ENCODE peak calls at places on chromosomes 1 and 21, in nine cellular contexts. L is lower lobe of right lung, V is AG04449, Z is foreskin fibroblast, E is pancreas, N is bronchial epithelial cell, Q is upper lobe of right lung, A is HFF-Myc, U is Caco-2. S is an unnamed sample.

GRCh38 chr1:168179411-168180147 is 817 bp downstream of the TIPRL start:
- DNase-seq in L (no peak), V (no peak), Z (no peak), E (no peak), N (peak), Q (no peak), A (no peak), U (no peak), S (peak)

GRCh38 chr1:151741516-151741915 is 20.2 kb downstream of the RIIAD1 start:
- DNase-seq in L (no peak), V (no peak), Z (no peak), E (no peak), N (no peak), Q (no peak), A (no peak), U (no peak), S (no peak)

GRCh38 chr1:12654004-12654567 is 10.2 kb downstream of the AADACL4 start:
- DNase-seq in L (no peak), V (no peak), Z (no peak), E (no peak), N (peak), Q (no peak), A (no peak), U (no peak), S (peak)

GRCh38 chr1:156623946-156624813 is 5.0 kb downstream of the HAPLN2 start:
- DNase-seq in L (peak), V (no peak), Z (no peak), E (no peak), N (no peak), Q (peak), A (no peak), U (peak), S (peak)

GRCh38 chr21:28136687-28137086 is 856.0 kb downstream of the LTN1 start:
- DNase-seq in L (no peak), V (no peak), Z (no peak), E (no peak), N (no peak), Q (no peak), A (no peak), U (no peak), S (no peak)

GRCh38 chr1:228365321-228366061 is 41.1 kb downstream of the TRIM11 start:
- DNase-seq in L (peak), V (no peak), Z (no peak), E (peak), N (no peak), Q (peak), A (no peak), U (peak), S (no peak)

GRCh38 chr1:17170571-17170970 is 34.4 kb upstream of the PADI1 start:
- DNase-seq in L (no peak), V (peak), Z (peak), E (no peak), N (no peak), Q (no peak), A (no peak), U (no peak), S (no peak)

GRCh38 chr1:207658408-207658807 is 13.5 kb downstream of the CR1L start:
- DNase-seq in L (no peak), V (no peak), Z (no peak), E (no peak), N (no peak), Q (no peak), A (no peak), U (no peak), S (no peak)

GRCh38 chr1:60765204-60765603 is 317.2 kb upstream of the NFIA start:
- DNase-seq in L (no peak), V (no peak), Z (peak), E (no peak), N (peak), Q (no peak), A (no peak), U (no peak), S (peak)

GRCh38 chr1:209157514-209158285 is 425.8 kb upstream of the CAMK1G start:
- DNase-seq in L (no peak), V (no peak), Z (no peak), E (no peak), N (no peak), Q (no peak), A (no peak), U (no peak), S (no peak)

GRCh38 chr1:1302006-1302430 is 5.7 kb downstream of the ACAP3 start:
- DNase-seq in L (no peak), V (no peak), Z (no peak), E (no peak), N (no peak), Q (no peak), A (no peak), U (no peak), S (no peak)

GRCh38 chr1:27153927-27154358 is 982 bp downstream of the SLC9A1 start:
- DNase-seq in L (no peak), V (no peak), Z (no peak), E (no peak), N (no peak), Q (no peak), A (no peak), U (peak), S (no peak)

GRCh38 chr1:182278144-182279054 is 113.2 kb downstream of the GLUL start:
- DNase-seq in L (no peak), V (no peak), Z (no peak), E (no peak), N (no peak), Q (no peak), A (no peak), U (no peak), S (no peak)

GRCh38 chr21:25818156-25818950 is 83.6 kb downstream of the GABPA start:
- DNase-seq in L (no peak), V (no peak), Z (no peak), E (no peak), N (no peak), Q (no peak), A (no peak), U (no peak), S (no peak)

GRCh38 chr1:234893725-234894630 is 234.7 kb downstream of the TOMM20 start:
- DNase-seq in L (no peak), V (no peak), Z (peak), E (peak), N (peak), Q (no peak), A (no peak), U (no peak), S (peak)

GRCh38 chr1:21869620-21870121 is 57.6 kb downstream of the LDLRAD2 start:
- DNase-seq in L (no peak), V (peak), Z (peak), E (peak), N (peak), Q (peak), A (peak), U (no peak), S (peak)

GRCh38 chr1:31182352-31182751 is 57.3 kb downstream of the NKAIN1 start:
- DNase-seq in L (peak), V (peak), Z (peak), E (peak), N (peak), Q (peak), A (peak), U (peak), S (peak)

GRCh38 chr1:230820568-230820967 is 47.8 kb downstream of the C1orf198 start:
- DNase-seq in L (no peak), V (no peak), Z (no peak), E (no peak), N (no peak), Q (no peak), A (no peak), U (no peak), S (no peak)

GRCh38 chr1:114338491-114338890 is 172.5 kb downstream of the TRIM33 start:
- DNase-seq in L (no peak), V (no peak), Z (no peak), E (no peak), N (no peak), Q (no peak), A (no peak), U (no peak), S (no peak)

GRCh38 chr1:193606035-193606434 is 419.6 kb upstream of the B3GALT2 start:
- DNase-seq in L (no peak), V (no peak), Z (no peak), E (no peak), N (no peak), Q (no peak), A (no peak), U (no peak), S (no peak)

GRCh38 chr1:64196074-64196869 is 7.2 kb upstream of the UBE2U start:
- DNase-seq in L (no peak), V (no peak), Z (no peak), E (no peak), N (no peak), Q (no peak), A (no peak), U (no peak), S (no peak)

GRCh38 chr1:39802496-39803260 is 14.0 kb upstream of the BMP8B start:
- DNase-seq in L (peak), V (no peak), Z (no peak), E (no peak), N (peak), Q (no peak), A (no peak), U (no peak), S (peak)

GRCh38 chr1:228166170-228166936 is 749 bp downstream of the IBA57 start:
- DNase-seq in L (peak), V (no peak), Z (peak), E (peak), N (peak), Q (no peak), A (peak), U (peak), S (peak)

GRCh38 chr1:1539310-1540014 is 962 bp downstream of the TMEM240 start:
- DNase-seq in L (no peak), V (no peak), Z (peak), E (no peak), N (no peak), Q (no peak), A (no peak), U (no peak), S (no peak)

GRCh38 chr1:160209656-160210046 is 4.5 kb downstream of the PEA15 start:
- DNase-seq in L (no peak), V (no peak), Z (no peak), E (peak), N (no peak), Q (no peak), A (no peak), U (no peak), S (no peak)

GRCh38 chr1:58739851-58740466 is 40.1 kb upstream of the MYSM1 start:
- DNase-seq in L (no peak), V (no peak), Z (peak), E (no peak), N (peak), Q (no peak), A (no peak), U (no peak), S (peak)

DNA sequence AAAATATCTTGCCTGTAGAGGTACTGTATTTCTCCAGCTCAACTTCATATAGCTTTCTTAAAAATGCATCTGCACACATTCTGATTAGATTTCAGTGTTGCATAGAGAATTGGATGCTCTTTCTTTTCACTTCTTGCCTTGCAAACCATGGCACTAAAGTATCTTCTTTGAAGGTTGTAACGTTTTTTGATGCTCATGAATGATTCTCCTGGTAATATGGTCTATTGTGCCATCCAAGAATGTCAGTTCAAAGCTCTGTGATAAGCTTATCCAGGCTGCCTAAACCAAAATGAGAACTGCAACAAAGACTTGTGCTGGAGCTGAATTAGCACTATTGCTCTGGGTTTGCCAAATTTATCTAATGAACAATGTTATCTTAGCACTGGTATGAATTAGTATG is 1.9 kb downstream of the SGIP1 start:
- DNase-seq in L (no peak), V (no peak), Z (no peak), E (no peak), N (no peak), Q (no peak), A (no peak), U (no peak), S (no peak)
- H3K4me3 ChIP-seq in L (peak), V (peak), Z (peak), E (no peak), N (no peak), Q (peak), A (no peak), U (no peak), S (no peak)

DNA sequence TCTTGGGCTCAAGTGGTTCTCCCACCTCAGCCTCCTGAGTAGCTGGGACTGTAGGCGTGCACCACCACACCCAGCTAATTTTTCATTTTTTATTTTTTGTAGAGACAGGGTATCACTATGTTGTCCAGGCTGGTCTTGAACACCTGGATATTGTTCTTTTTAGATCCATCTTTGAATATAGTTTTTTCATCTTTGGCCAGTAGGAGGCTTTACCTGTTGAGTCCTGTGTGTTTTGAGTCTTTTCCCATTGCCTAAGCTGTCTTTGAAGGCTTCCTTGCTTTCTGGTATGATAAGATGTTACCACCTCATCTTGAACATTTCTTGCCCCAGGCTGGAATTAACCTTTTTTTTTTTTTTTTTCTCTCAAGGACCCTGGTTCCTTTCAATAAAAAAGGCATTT is 387.8 kb upstream of the RUNX1 start:
- DNase-seq in L (no peak), V (no peak), Z (no peak), E (no peak), N (peak), Q (no peak), A (no peak), U (no peak), S (peak)
- TF ChIP-seq CTCF in L (no peak), V (no peak), Z (no peak), E (no peak), N (peak), Q (no peak), A (peak), U (no peak), S (peak)

GRCh38 chr1:116666090-116666489 is 1.4 kb downstream of the IGSF3 start:
- DNase-seq in L (no peak), V (no peak), Z (no peak), E (no peak), N (no peak), Q (no peak), A (no peak), U (no peak), S (peak)
- H3K4me3 ChIP-seq in L (peak), V (no peak), Z (no peak), E (peak), N (peak), Q (peak), A (no peak), U (peak), S (peak)

GRCh38 chr1:154104433-154105082 is 50.3 kb downstream of the NUP210L start:
- DNase-seq in L (no peak), V (no peak), Z (no peak), E (no peak), N (no peak), Q (no peak), A (no peak), U (peak), S (no peak)
- TF ChIP-seq CTCF in L (no peak), V (no peak), Z (no peak), E (no peak), N (no peak), Q (peak), A (no peak), U (peak), S (no peak)

S was measured in epithelial cell of esophagus.